ENCODE peak calls at places on chromosomes 2 and 18, in seven cellular contexts. P is cardiac muscle cell; G is body of pancreas; X is coronary artery; Q is left ventricle myocardium inferior; R is A549; F is CD4-positive, alpha-beta T cell. V is an unnamed sample.

GRCh38 chr18:79733135-79733609 is 53.6 kb downstream of the CTDP1 start:
- DNase-seq in P (no peak), X (no peak), R (no peak), G (no peak), F (no peak), Q (no peak), V (no peak)

GRCh38 chr2:55282110-55282917 is 13.3 kb upstream of the MTIF2 start:
- DNase-seq in F (peak), X (peak), G (peak), P (peak), Q (peak), R (peak), V (peak)

GRCh38 chr2:69767034-69767433 is 25.1 kb downstream of the ANXA4 start:
- DNase-seq in Q (no peak), X (no peak), G (no peak), F (no peak), R (no peak), P (peak), V (peak)

GRCh38 chr18:40159141-40160017 is 1795.7 kb upstream of the PIK3C3 start:
- DNase-seq in P (peak), X (no peak), G (no peak), F (no peak), Q (no peak), R (no peak), V (no peak)

GRCh38 chr2:102473020-102473419 is at the start of gene SLC9A4:
- DNase-seq in X (no peak), R (peak), G (peak), Q (no peak), P (peak), F (peak), V (no peak)

GRCh38 chr18:6405237-6406074 is 9.3 kb downstream of the L3MBTL4 start:
- DNase-seq in X (no peak), P (peak), G (no peak), R (no peak), F (no peak), Q (no peak), V (no peak)

GRCh38 chr2:70641263-70641784 is 87.7 kb upstream of the TGFA start:
- DNase-seq in P (no peak), F (no peak), R (no peak), Q (no peak), G (no peak), X (no peak), V (no peak)

GRCh38 chr2:150091896-150092295 is 395.6 kb downstream of the RND3 start:
- DNase-seq in X (no peak), P (no peak), R (no peak), G (no peak), F (no peak), Q (no peak), V (no peak)

GRCh38 chr2:65845442-65846182 is 413.2 kb upstream of the SPRED2 start:
- DNase-seq in F (no peak), X (no peak), R (no peak), G (no peak), P (no peak), Q (no peak), V (no peak)

GRCh38 chr2:28445448-28446258 is 50.2 kb upstream of the PLB1 start:
- DNase-seq in X (no peak), F (no peak), P (peak), R (peak), G (no peak), Q (no peak), V (no peak)

GRCh38 chr2:105437708-105438103 is 38.9 kb upstream of the FHL2 start:
- DNase-seq in F (no peak), X (no peak), P (peak), Q (no peak), G (no peak), R (no peak), V (no peak)

GRCh38 chr2:96143848-96144480 is 1.3 kb downstream of the DUSP2 start:
- DNase-seq in G (peak), F (peak), X (no peak), R (no peak), Q (no peak), P (no peak), V (no peak)

GRCh38 chr18:13260927-13261471 is 42.4 kb downstream of the LDLRAD4 start:
- DNase-seq in R (no peak), F (no peak), X (peak), P (no peak), Q (no peak), G (no peak), V (no peak)

GRCh38 chr2:96315400-96316071 is 9.6 kb upstream of the ITPRIPL1 start:
- DNase-seq in P (peak), R (no peak), F (peak), Q (no peak), G (no peak), X (no peak), V (no peak)

GRCh38 chr2:223222397-223222796 is 170.4 kb downstream of the KCNE4 start:
- DNase-seq in P (no peak), F (no peak), X (no peak), R (peak), G (no peak), Q (no peak), V (no peak)

GRCh38 chr2:66940082-66940481 is 457.1 kb upstream of the ETAA1 start:
- DNase-seq in R (no peak), Q (no peak), X (no peak), G (no peak), F (no peak), P (no peak), V (no peak)

GRCh38 chr18:67672142-67672541 is 155.6 kb upstream of the DSEL start:
- DNase-seq in X (no peak), G (no peak), F (no peak), R (no peak), P (peak), Q (no peak), V (no peak)

DNA sequence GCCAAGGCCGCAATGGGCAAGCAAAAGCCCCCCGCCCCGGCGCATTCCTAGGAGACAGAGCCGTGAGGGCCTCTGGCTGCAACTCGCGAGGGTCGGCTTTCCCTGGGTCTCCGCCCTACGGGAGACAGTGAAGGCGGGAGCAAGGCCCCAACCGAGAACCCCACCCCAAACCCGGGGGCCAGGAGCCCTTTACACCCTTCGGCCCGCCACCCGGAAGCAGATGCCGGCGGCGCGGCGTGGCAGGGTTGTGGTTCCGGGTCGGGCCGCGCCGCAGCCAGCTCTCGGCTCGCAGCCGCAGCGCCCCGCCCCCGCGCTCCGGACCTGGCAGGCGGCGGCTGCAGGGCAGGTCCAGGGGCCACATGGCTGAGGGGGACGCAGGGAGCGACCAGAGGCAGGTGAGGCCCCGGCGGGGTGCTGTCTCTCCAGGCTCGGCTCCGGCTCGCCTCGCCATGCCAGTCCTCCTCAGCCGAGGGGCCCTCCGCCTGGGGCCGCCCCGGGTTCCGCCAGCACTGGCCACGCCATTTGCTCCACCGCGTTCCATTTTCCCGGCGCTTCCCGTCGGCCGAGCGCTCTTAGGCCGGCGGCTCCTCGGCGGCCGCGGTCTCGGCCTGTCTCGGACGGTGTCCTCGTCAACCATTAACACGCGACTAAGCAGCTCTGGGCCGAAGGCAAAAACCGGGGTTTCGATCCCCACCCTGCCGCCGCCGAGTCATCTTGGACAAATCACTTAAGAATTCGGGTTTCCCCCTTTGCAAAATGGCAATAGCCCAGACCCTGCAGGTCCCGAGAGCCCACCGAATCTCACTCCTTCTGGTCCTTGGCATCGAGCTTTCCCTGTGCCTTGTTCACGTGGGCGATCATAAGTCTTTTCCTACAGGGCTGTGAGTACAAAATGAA is at the start of gene IMPACT:
- DNase-seq in F (peak), R (peak), X (peak), G (peak), Q (peak), P (peak), V (peak)
- H3K27ac ChIP-seq in F (no peak), R (peak), X (peak), G (peak), Q (peak), P (peak), V (peak)

DNA sequence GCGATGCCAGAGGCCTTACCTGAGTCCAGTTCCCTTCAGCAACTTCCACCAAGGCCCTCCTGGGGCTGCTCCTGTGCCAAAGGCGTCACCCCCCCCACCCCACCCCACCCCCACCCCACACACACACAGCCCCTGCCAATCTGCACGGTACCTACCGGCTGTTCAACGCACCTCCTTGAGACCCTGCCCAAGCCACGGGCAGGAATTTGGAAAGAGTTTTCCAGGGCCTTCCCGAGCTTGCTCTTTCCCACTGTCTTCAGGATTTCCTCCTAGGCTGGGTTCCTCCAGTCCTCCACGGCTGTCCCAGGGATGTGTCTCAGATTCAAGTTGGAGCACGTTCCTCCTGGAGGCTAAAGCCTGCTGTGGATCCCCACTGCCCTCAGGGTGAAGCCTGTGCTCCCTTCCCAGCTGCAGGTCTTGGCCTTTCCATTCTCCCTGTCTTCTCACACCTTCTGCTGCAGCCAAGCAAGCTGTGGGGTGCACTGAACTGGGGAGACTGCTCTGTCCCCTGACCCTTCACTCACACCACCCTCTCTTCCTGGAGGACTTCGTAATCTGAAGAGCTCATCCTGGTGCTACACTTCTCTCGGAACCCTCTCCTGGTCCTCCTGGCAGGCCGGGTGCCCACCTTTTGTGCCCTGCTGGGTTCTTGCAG is 54.8 kb upstream of the HS6ST1 start:
- DNase-seq in R (no peak), P (no peak), G (no peak), X (peak), F (no peak), Q (no peak), V (no peak)
- H3K27ac ChIP-seq in R (no peak), P (no peak), G (no peak), X (no peak), F (no peak), Q (no peak), V (no peak)

GRCh38 chr2:153047220-153047619 is 328.8 kb downstream of the ARL6IP6 start:
- DNase-seq in R (no peak), X (no peak), G (no peak), P (no peak), F (no peak), Q (no peak), V (no peak)
- H3K27ac ChIP-seq in R (no peak), X (no peak), G (no peak), P (no peak), F (no peak), Q (no peak), V (no peak)

GRCh38 chr2:156464106-156464505 is 27.9 kb downstream of the GPD2 start:
- DNase-seq in G (no peak), Q (no peak), P (no peak), X (no peak), F (no peak), R (no peak), V (no peak)
- H3K27ac ChIP-seq in G (no peak), Q (peak), P (no peak), X (no peak), F (no peak), R (no peak), V (no peak)

DNA sequence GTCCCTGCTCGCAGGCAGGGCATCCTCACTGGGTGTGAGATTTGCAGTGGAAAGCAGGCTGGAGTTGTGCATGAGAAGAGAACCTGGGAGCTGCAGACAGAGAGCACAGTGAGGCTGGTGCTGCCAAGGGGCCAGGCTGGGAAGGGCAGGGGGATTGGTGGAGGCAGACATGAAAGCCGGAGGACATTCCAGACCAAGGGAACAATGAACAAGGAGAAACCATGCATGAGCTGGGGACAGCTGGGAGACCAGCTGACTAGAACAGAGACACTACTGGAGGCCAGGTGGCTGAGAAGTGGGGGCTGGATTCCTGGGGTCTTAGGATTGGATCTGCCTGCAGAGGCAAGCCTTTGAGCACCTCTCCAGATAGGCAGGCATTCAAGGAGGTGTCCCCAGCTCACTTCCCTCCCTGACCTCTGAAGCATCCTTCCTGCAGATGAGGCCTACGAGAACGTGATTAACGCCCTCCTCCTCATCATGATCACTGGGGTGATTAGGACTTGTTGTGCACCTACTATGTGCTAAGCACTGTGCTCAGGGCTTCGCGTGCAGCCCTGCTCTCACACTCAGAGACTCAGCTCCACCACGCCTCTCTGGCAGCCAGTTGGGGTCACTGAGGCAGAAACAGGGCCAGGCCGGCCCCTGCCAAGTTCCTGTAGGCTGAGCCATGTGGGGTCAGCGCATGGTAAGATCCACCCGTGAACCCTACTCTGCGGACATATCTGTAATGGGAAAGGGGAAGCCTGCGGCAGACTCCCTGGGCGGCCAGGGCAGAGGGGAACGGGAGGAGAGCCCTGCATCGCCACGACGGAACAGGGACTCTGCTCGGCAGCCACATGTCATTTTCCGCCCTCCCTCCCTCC is 74.8 kb upstream of the SLC66A3 start:
- DNase-seq in Q (no peak), X (no peak), G (no peak), R (no peak), P (no peak), F (no peak), V (peak)
- H3K27ac ChIP-seq in Q (no peak), X (no peak), G (no peak), R (no peak), P (no peak), F (no peak), V (no peak)

GRCh38 chr2:11329759-11330158 is 14.7 kb downstream of the ROCK2 start:
- DNase-seq in F (no peak), R (no peak), G (no peak), P (no peak), Q (no peak), X (no peak), V (no peak)

GRCh38 chr2:11327871-11328270 is 16.6 kb downstream of the ROCK2 start:
- DNase-seq in F (no peak), R (no peak), P (no peak), X (no peak), G (no peak), Q (no peak), V (no peak)

GRCh38 chr2:11326692-11327211 is 17.7 kb downstream of the ROCK2 start:
- DNase-seq in G (no peak), P (no peak), Q (no peak), X (no peak), R (no peak), F (no peak), V (no peak)

GRCh38 chr2:11321847-11322246 is 22.6 kb downstream of the ROCK2 start:
- DNase-seq in F (no peak), X (no peak), G (no peak), Q (no peak), P (no peak), R (no peak), V (no peak)

DNA sequence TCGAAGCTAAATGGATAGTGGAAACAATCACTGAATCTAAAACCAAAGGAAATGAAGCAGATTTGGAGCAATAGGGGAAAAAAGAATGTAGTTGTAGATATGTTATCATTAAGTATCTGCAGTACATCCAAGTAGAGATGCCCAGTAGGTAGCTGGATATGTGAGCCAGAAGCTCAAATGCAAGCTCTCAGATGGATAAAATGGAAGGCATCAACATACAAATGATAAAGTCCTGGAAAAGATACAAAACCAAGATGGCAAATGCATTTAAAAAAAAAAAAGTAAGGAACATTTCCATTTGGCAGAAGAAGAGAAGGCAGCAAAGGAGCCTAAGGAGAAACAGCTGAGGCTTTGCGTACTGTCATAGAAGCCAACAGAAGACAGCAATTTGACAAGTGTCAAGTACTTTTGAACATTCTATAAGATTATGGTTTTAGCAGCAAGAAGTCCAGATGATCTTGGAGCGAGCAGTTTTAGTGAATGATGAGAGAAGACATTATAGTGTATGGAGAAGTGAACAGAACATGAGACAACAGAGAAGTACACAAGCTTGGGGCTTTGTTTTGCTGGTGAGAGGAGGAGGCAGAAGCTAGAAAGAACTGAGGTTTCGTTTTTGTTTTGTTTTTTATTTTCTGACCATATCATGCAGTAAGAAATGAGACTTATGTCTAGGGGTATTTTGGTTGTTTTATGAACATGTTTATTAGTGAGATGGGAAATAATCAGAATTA is 18.3 kb downstream of the ROCK2 start:
- DNase-seq in X (no peak), G (no peak), F (no peak), Q (no peak), P (no peak), R (no peak), V (no peak)
- H3K27ac ChIP-seq in X (no peak), G (no peak), F (no peak), Q (no peak), P (no peak), R (no peak), V (no peak)

GRCh38 chr2:98467082-98467536 is 22.5 kb downstream of the INPP4A start:
- DNase-seq in Q (no peak), R (no peak), X (no peak), P (no peak), F (no peak), G (no peak), V (no peak)
- H3K27ac ChIP-seq in Q (no peak), R (no peak), X (no peak), P (no peak), F (peak), G (no peak), V (no peak)

DNA sequence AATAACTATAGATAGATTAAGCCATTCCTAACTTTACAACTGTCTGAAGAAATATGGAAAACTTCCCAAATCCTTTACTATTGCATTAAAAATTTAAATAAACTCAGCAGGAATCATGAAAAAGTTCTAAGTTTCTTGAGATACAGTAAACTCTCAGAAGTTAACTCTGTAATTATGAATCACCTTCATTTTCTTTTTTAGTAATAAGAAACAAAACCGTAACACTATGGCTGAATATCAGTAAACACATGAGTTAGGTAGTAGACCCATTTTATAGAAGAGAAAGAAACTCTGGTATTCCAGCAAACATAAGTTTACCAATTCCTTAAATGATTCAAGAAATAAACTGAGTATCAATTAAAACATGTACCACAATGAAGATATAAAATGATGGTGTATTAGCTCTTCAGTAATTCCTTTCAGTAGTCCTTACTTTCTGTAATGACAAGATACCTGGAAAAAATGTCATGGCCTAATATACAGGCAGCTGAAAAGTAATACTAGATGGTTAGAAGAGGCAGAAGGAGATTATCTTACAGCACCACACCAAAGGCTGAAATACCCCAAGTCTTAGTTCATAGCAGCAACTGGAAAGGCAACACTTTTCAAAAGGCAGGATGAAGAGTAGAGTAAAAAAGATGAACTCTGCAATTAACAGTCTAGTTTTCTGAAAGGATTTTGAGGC is 11.5 kb downstream of the TRIP12 start:
- DNase-seq in R (no peak), F (no peak), X (no peak), G (no peak), P (no peak), Q (no peak), V (no peak)
- H3K27ac ChIP-seq in R (no peak), F (no peak), X (no peak), G (no peak), P (peak), Q (no peak), V (no peak)

DNA sequence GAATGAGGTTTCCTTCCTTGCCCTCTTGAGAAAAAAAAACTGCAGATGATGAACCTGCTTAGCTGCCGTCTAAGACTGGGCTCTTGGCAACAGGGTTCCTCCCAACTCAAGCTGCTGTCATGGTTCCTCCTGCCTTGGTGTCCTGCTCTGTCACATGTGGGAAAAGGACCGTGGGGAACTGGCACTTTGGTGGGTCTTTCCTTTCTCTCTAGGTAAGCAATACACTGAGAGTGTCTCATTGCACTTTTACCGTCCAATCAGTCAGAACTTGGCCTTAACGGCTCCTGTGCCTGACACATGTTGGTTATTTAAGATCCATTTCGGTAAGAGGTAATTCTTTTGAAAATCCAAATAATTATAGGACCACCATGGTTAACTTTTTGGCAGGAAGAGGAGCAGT is 60.8 kb upstream of the RNF152 start:
- DNase-seq in R (no peak), Q (no peak), X (no peak), P (no peak), G (no peak), F (no peak), V (no peak)
- H3K27ac ChIP-seq in R (no peak), Q (no peak), X (no peak), P (no peak), G (no peak), F (no peak), V (no peak)

V was measured in substantia nigra.